ENCODE peak calls at places on chromosome 22, in seven cellular contexts. U is sciatic nerve, F is WERI-Rb-1, B is brain microvascular endothelial cell, O is ACHN, Z is RPMI7951, K is KBM-7. Y is an unnamed sample.

GRCh38 chr22:31530816-31531180 is 34.5 kb downstream of the SFI1 start:
- DNase-seq in Z (no peak), B (no peak), F (no peak), K (no peak), U (no peak), O (no peak), Y (no peak)

GRCh38 chr22:20312396-20313191 is 7.3 kb downstream of the DGCR6L start:
- DNase-seq in U (peak), F (no peak), O (no peak), Z (no peak), K (no peak), B (no peak), Y (no peak)

GRCh38 chr22:50546326-50547230 is 879 bp downstream of the KLHDC7B start:
- DNase-seq in F (no peak), K (no peak), Z (no peak), U (no peak), B (no peak), O (no peak), Y (no peak)

GRCh38 chr22:38452373-38453064 is 2.5 kb downstream of the KCNJ4 start:
- DNase-seq in F (peak), Z (no peak), O (no peak), U (no peak), B (no peak), K (no peak), Y (no peak)

GRCh38 chr22:49044091-49044490 is 783.6 kb downstream of the BRD1 start:
- DNase-seq in B (no peak), U (peak), K (no peak), O (no peak), F (no peak), Z (no peak), Y (no peak)

GRCh38 chr22:44412136-44412731 is 85.8 kb downstream of the RTL6 start:
- DNase-seq in U (peak), K (no peak), O (no peak), F (no peak), B (no peak), Z (no peak), Y (no peak)

GRCh38 chr22:48500481-48501230 is 1327.0 kb downstream of the BRD1 start:
- DNase-seq in B (peak), Z (no peak), O (no peak), F (no peak), K (no peak), U (no peak), Y (no peak)

GRCh38 chr22:45284705-45285305 is at the start of gene UPK3A:
- DNase-seq in B (no peak), Z (no peak), F (no peak), O (peak), K (no peak), U (peak), Y (no peak)

GRCh38 chr22:38172016-38172431 is 9.6 kb downstream of the PLA2G6 start:
- DNase-seq in F (no peak), U (no peak), B (no peak), K (no peak), O (no peak), Z (peak), Y (no peak)

GRCh38 chr22:41288245-41288946 is 2.4 kb upstream of the RANGAP1 start:
- DNase-seq in F (no peak), Z (peak), U (no peak), K (no peak), O (peak), B (peak), Y (peak)